ENCODE peak calls at places on chromosomes 13 and 19, in five cellular contexts. K is dorsolateral prefrontal cortex, S is mammary epithelial cell, V is SJCRH30, A is Karpas-422. Q is an unnamed sample. For H3K27me3, the result is how much of the 10 kb centered on the place peaks cover.

GRCh38 chr19:32917612-32917996 is 48.0 kb upstream of the SLC7A9 start:
- DNase-seq in K (no peak), S (no peak), V (no peak), A (no peak), Q (no peak)

GRCh38 chr13:106038752-106039151 is 496.7 kb downstream of the EFNB2 start:
- DNase-seq in K (no peak), S (peak), V (no peak), A (no peak), Q (no peak)

GRCh38 chr19:54574051-54574450 is 461 bp downstream of the LILRA2 start:
- DNase-seq in K (no peak), S (no peak), V (no peak), A (no peak), Q (no peak)

GRCh38 chr19:19171821-19172532 is 1.9 kb upstream of the MEF2B start:
- DNase-seq in K (no peak), S (no peak), V (peak), A (peak), Q (no peak)

GRCh38 chr19:11205939-11206570 is 8.7 kb upstream of the KANK2 start:
- DNase-seq in K (no peak), S (no peak), V (no peak), A (no peak), Q (no peak)

GRCh38 chr13:72953391-72953960 is 105.3 kb upstream of the KLF5 start:
- DNase-seq in K (no peak), S (no peak), V (no peak), A (no peak), Q (no peak)

GRCh38 chr19:21574607-21575006 is 69.2 kb downstream of the ZNF429 start:
- DNase-seq in K (no peak), S (no peak), V (no peak), A (no peak), Q (no peak)

GRCh38 chr13:61162636-61163035 is 253.0 kb downstream of the PCDH20 start:
- DNase-seq in K (no peak), S (no peak), V (no peak), A (no peak), Q (no peak)

GRCh38 chr13:21504379-21504778 is 45.3 kb upstream of the ZDHHC20 start:
- DNase-seq in K (no peak), S (no peak), V (no peak), A (no peak), Q (no peak)

GRCh38 chr13:96481482-96481881 is 391.6 kb downstream of the HS6ST3 start:
- DNase-seq in K (no peak), S (no peak), V (no peak), A (no peak), Q (no peak)

GRCh38 chr13:90281709-90282108 is 1065.8 kb upstream of the MIR17HG start:
- DNase-seq in K (no peak), S (no peak), V (no peak), A (no peak), Q (no peak)

GRCh38 chr19:38831142-38831605 is 420 bp downstream of the ECH1 start:
- DNase-seq in K (peak), S (peak), V (peak), A (peak), Q (peak)

GRCh38 chr13:81714513-81714912 is 1373.6 kb upstream of the SPRY2 start:
- DNase-seq in K (no peak), S (no peak), V (no peak), A (no peak), Q (no peak)

GRCh38 chr19:50432658-50433057 is at the start of gene MYBPC2:
- DNase-seq in K (no peak), S (no peak), V (peak), A (peak), Q (no peak)

GRCh38 chr13:113567681-113568080 is 16.9 kb upstream of the TFDP1 start:
- DNase-seq in K (no peak), S (no peak), V (no peak), A (no peak), Q (no peak)

GRCh38 chr13:33312150-33312908 is 26.8 kb upstream of the STARD13 start:
- DNase-seq in K (no peak), S (peak), V (no peak), A (no peak), Q (no peak)

GRCh38 chr19:5665781-5666513 is 14.4 kb downstream of the MICOS13 start:
- DNase-seq in K (no peak), S (peak), V (no peak), A (peak), Q (no peak)

GRCh38 chr19:38284422-38284821 is 19.6 kb upstream of the C19orf33 start:
- DNase-seq in K (no peak), S (no peak), V (no peak), A (no peak), Q (no peak)

GRCh38 chr13:43014162-43014561 is 9.2 kb upstream of the DNAJC15 start:
- DNase-seq in K (no peak), S (no peak), V (no peak), A (no peak), Q (no peak)

GRCh38 chr19:42207767-42208259 is 9.7 kb downstream of the DEDD2 start:
- DNase-seq in K (no peak), S (peak), V (no peak), A (no peak), Q (no peak)

GRCh38 chr19:3852614-3853254 is 16.1 kb downstream of the ZFR2 start:
- DNase-seq in K (no peak), S (peak), V (peak), A (peak), Q (no peak)

GRCh38 chr13:80211573-80211972 is 129.4 kb downstream of the SPRY2 start:
- DNase-seq in K (no peak), S (no peak), V (no peak), A (no peak), Q (no peak)

GRCh38 chr13:68358218-68358817 is 1128.2 kb upstream of the PCDH9 start:
- DNase-seq in K (no peak), S (no peak), V (no peak), A (no peak), Q (no peak)

GRCh38 chr13:49855930-49856329 is 63.4 kb upstream of the KPNA3 start:
- DNase-seq in K (no peak), S (no peak), V (no peak), A (no peak), Q (no peak)

GRCh38 chr19:40512110-40512472 is 45.3 kb downstream of the SPTBN4 start:
- DNase-seq in K (no peak), S (no peak), V (no peak), A (no peak), Q (no peak)

GRCh38 chr19:34851277-34851804 is 75.4 kb upstream of the ZNF30 start:
- DNase-seq in K (no peak), S (peak), V (no peak), A (peak), Q (no peak)

GRCh38 chr19:32691952-32692726 is 518 bp downstream of the NUDT19 start:
- DNase-seq in K (peak), S (peak), V (peak), A (peak), Q (peak)

GRCh38 chr13:114134944-114135610 is 2.7 kb upstream of the RASA3 start:
- DNase-seq in K (peak), S (no peak), V (no peak), A (no peak), Q (no peak)

GRCh38 chr13:87089391-87089790 is 581.8 kb upstream of the SLITRK5 start:
- DNase-seq in K (no peak), S (peak), V (no peak), A (no peak), Q (no peak)

GRCh38 chr19:31214086-31214485 is 135.2 kb downstream of the TSHZ3 start:
- DNase-seq in K (no peak), S (peak), V (peak), A (no peak), Q (peak)

GRCh38 chr19:19355606-19356139 is 35.0 kb downstream of the MAU2 start:
- DNase-seq in K (no peak), S (no peak), V (no peak), A (no peak), Q (no peak)

GRCh38 chr19:34926361-34926684 is 380 bp upstream of the ZNF30 start:
- DNase-seq in K (no peak), S (no peak), V (no peak), A (no peak), Q (no peak)

GRCh38 chr19:16581971-16582343 is 9.7 kb upstream of the SLC35E1 start:
- DNase-seq in K (no peak), S (peak), V (no peak), A (no peak), Q (no peak)

GRCh38 chr19:2048959-2049740 is 1.9 kb downstream of the MKNK2 start:
- DNase-seq in K (peak), S (no peak), V (no peak), A (peak), Q (peak)

GRCh38 chr19:18150776-18151624 is 2.0 kb upstream of the PIK3R2 start:
- DNase-seq in K (peak), S (no peak), V (no peak), A (no peak), Q (no peak)

GRCh38 chr13:32528358-32528757 is 10.2 kb downstream of the N4BP2L2 start:
- DNase-seq in K (no peak), S (peak), V (no peak), A (no peak), Q (no peak)

GRCh38 chr13:43023244-43023931 is at the start of gene DNAJC15:
- DNase-seq in K (peak), S (no peak), V (peak), A (peak), Q (peak)

GRCh38 chr13:46716821-46717220 is 80.1 kb downstream of the ESD start:
- DNase-seq in K (no peak), S (no peak), V (peak), A (no peak), Q (no peak)

GRCh38 chr19:44987148-44987675 is 14.1 kb upstream of the RELB start:
- DNase-seq in K (no peak), S (no peak), V (no peak), A (no peak), Q (no peak)
- H3K27ac ChIP-seq in K (no peak), S (no peak), V (no peak), A (no peak), Q (no peak)

GRCh38 chr19:15469513-15470297 is 5.4 kb upstream of the RASAL3 start:
- DNase-seq in K (no peak), S (no peak), V (no peak), A (no peak), Q (peak)
- H3K4me3 ChIP-seq in K (no peak), S (no peak), V (no peak), A (no peak), Q (no peak)

DNA sequence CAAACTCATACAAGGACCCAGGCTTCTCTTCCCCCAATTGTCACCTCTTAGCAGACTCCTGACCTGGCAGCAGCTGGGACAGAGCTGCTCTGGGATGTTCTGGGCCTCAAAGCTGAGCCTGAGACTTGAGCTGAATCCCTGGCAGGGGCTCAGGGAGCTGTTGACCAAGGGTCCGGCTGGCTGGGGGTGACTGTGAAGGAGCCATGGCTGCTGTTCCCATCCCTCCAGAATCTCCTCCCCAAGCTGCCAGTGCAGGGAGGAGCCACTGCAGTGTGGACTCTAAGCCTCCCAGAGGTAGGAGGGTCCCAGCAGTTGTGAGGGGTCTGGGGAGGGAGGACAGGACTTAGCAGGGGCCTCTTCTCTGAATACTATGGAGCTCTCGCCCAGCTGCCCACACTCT is 2.2 kb downstream of the SIGLEC6 start:
- DNase-seq in K (no peak), S (no peak), V (no peak), A (no peak), Q (no peak)
- H3K27me3 ChIP-seq in K (under half), S (under half), V (under half), A (under half), Q (under half)

GRCh38 chr19:27654266-27654990 is 1558.5 kb downstream of the UQCRFS1 start:
- DNase-seq in K (no peak), S (no peak), V (peak), A (no peak), Q (no peak)
- H3K27ac ChIP-seq in K (no peak), S (no peak), V (peak), A (no peak), Q (no peak)